ENCODE peak calls at places on chromosomes 3 and 15, in five cellular contexts. U is AG04450; L is CD8-positive, alpha-beta T cell; I is AG04449; P is Calu3. Y is an unnamed sample.

GRCh38 chr3:126539558-126540250 is 15.7 kb downstream of the CHST13 start:
- DNase-seq in U (no peak), L (no peak), I (no peak), P (no peak), Y (peak)

GRCh38 chr3:51642462-51642861 is 28.6 kb upstream of the TEX264 start:
- DNase-seq in U (no peak), L (no peak), I (no peak), P (no peak), Y (no peak)

GRCh38 chr3:163576314-163576713 is 1502.0 kb downstream of the SI start:
- DNase-seq in U (no peak), L (no peak), I (no peak), P (no peak), Y (no peak)

GRCh38 chr3:25604107-25604805 is 60.5 kb downstream of the TOP2B start:
- DNase-seq in U (peak), L (no peak), I (peak), P (no peak), Y (no peak)

GRCh38 chr3:107861904-107862303 is 228.9 kb downstream of the CD47 start:
- DNase-seq in U (no peak), L (no peak), I (no peak), P (no peak), Y (no peak)

GRCh38 chr3:42190701-42191442 is 75.1 kb downstream of the CCK start:
- DNase-seq in U (no peak), L (peak), I (no peak), P (peak), Y (peak)

GRCh38 chr3:133428552-133428951 is 28.7 kb downstream of the BFSP2 start:
- DNase-seq in U (no peak), L (no peak), I (no peak), P (no peak), Y (no peak)

GRCh38 chr3:141656771-141657170 is 81.3 kb upstream of the RNF7 start:
- DNase-seq in U (no peak), L (no peak), I (peak), P (no peak), Y (no peak)

GRCh38 chr3:115381573-115381912 is 234.5 kb upstream of the ZBTB20 start:
- DNase-seq in U (no peak), L (no peak), I (no peak), P (no peak), Y (no peak)

DNA sequence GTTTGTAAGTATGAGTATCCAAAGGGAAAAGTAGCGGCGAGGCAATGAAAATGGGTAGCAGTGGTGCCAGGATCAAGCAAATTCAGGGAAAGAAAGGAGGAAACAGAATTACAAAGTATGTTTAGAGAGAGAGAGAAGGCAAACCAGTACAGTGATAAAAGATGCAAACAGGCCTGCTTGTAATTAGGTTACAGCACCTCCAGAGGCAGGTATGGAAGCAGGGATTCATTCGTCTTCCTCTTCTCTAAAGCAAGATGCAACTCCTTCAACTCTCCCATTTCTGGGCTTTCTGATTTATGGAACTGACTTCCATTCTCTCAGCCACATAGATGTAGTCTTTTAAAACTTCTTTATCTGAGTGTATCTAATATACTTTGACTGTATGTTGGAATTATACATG is 68.0 kb downstream of the CRYBG3 start:
- DNase-seq in U (no peak), L (no peak), I (no peak), P (no peak), Y (no peak)
- TF ChIP-seq CTCF in U (no peak), L (no peak), I (no peak), P (no peak), Y (no peak)

DNA sequence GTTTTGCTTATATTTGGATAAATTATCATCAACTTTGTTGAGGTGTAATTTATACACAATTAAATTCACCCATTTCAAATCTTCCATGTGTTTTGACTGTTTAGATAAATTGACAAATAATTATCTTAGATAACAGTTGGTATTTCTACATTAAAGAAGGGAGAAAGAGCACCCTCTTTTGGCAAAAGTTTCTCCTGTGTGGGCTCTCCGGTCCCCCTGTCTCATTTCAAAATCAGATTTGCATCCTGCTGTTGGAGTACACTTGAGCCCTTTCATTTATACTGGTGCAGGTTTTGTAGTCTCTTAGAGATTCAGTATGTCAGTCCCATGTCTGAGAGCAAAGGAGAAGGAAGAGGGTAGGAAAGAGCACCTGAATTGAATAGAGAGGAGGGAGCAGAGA is 49.4 kb downstream of the NKIRAS1 start:
- DNase-seq in U (no peak), L (no peak), I (no peak), P (no peak), Y (no peak)
- TF ChIP-seq CTCF in U (no peak), L (no peak), I (no peak), P (no peak), Y (no peak)

GRCh38 chr15:47194718-47195117 is 522.6 kb upstream of the SEMA6D start:
- DNase-seq in U (peak), L (no peak), I (no peak), P (no peak), Y (no peak)
- TF ChIP-seq CTCF in U (peak), L (no peak), I (peak), P (no peak), Y (no peak)

DNA sequence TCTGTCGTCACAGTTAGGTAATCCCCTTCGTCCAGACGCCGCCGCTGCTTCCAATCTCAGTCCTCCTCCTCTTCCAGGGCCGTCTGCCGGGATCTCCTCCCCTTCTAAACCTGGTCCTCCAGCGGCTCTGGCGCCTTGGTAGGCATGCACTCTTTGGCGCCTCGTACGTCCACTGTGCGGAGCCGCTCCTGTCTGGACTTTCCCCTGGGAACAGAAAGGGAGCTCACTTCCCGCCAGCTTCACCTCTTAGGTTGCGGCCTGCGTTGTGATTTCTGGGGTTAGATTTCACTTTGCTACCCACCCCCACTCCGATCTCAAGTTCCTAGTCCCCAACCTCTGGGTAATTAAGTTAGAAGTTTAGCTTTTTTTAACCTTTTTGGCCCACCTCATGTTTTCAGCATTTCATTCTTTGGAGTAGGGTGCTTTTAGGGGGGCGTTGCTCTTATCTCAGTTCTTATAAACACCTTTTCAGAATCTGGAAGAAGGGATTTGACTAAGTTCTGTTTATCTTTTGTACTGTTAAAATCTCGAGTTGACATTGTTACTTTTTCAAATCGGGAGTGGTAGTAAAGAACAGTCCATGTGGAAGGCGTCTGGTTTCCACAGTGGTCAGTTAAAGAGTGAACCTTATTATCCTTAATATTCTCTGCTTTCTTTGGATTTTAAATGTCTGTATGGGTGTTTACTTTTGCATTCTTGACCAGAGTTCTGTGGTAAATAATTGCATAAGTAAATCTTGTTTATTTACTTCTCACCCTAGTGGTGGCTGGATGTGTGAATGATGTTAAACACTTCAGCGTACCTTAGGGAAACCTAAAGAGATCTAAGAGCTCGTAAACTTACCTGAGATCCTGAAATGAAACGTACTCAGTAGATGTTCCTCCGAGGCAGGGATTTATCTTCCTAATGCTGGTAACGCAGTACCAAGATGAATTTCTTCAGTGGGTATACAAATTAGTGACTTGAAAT is 611 bp downstream of the CTDSPL2 start:
- DNase-seq in U (no peak), L (no peak), I (no peak), P (peak), Y (peak)
- TF ChIP-seq CTCF in U (no peak), L (peak), I (no peak), P (no peak), Y (no peak)

Y was measured in glutamatergic neuron.